ENCODE peak calls at places on chromosomes 2 and 18, in nine cellular contexts. I, Z, K, H, Y, E, A, V and R are unnamed samples.

GRCh38 chr2:76692896-76693295 is 829.3 kb downstream of the LRRTM4 start:
- DNase-seq in E (no peak), H (no peak), K (no peak), I (no peak), Z (no peak), Y (no peak), A (no peak), V (no peak), R (no peak)

GRCh38 chr2:102172749-102173148 is 14.1 kb upstream of the IL1RL2 start:
- DNase-seq in E (no peak), Y (no peak), V (no peak), K (no peak), H (no peak), I (no peak), Z (no peak), A (no peak), R (no peak)

GRCh38 chr2:239577913-239578312 is 177.1 kb upstream of the HDAC4 start:
- DNase-seq in V (no peak), I (no peak), Z (no peak), H (no peak), E (no peak), Y (no peak), A (no peak), K (no peak), R (no peak)

GRCh38 chr2:235746257-235746934 is 252.6 kb downstream of the AGAP1 start:
- DNase-seq in I (peak), A (peak), Y (peak), E (peak), K (peak), V (peak), Z (peak), H (peak), R (no peak)

GRCh38 chr2:11342561-11343343 is 1.7 kb downstream of the ROCK2 start:
- DNase-seq in A (no peak), V (no peak), K (no peak), Z (peak), H (peak), E (peak), I (no peak), Y (peak), R (no peak)

GRCh38 chr18:63979409-63979908 is 9.6 kb downstream of the SERPINB8 start:
- DNase-seq in H (peak), V (peak), K (peak), Y (peak), Z (peak), A (peak), I (no peak), E (peak), R (peak)

GRCh38 chr18:41395695-41396094 is 559.3 kb upstream of the PIK3C3 start:
- DNase-seq in E (peak), V (no peak), K (no peak), A (no peak), I (no peak), Y (no peak), Z (no peak), H (no peak), R (no peak)

GRCh38 chr2:37283207-37283606 is 41.4 kb downstream of the PRKD3 start:
- DNase-seq in Z (peak), V (no peak), E (no peak), I (no peak), K (no peak), Y (no peak), H (peak), A (no peak), R (no peak)

GRCh38 chr2:2867371-2867770 is 510.2 kb downstream of the EIPR1 start:
- DNase-seq in Z (no peak), K (no peak), A (no peak), V (no peak), E (no peak), H (no peak), I (no peak), Y (no peak), R (no peak)

GRCh38 chr2:231886071-231886681 is 40.0 kb downstream of the NPPC start:
- DNase-seq in E (no peak), H (no peak), V (no peak), A (no peak), Z (no peak), Y (no peak), K (no peak), I (no peak), R (no peak)

GRCh38 chr2:152335016-152335850 is at the start of gene FMNL2:
- DNase-seq in V (peak), E (peak), Z (peak), I (peak), H (peak), Y (peak), A (peak), K (peak), R (peak)

GRCh38 chr2:179861027-179861776 is at the start of gene ZNF385B:
- DNase-seq in Y (no peak), H (peak), K (peak), E (no peak), V (no peak), I (peak), A (peak), Z (peak), R (no peak)